ENCODE peak calls at places on chromosomes 13 and 19, in six cellular contexts. O is upper lobe of left lung, N is lower leg skin, F is ovary, Q is A549, U is prostate gland. K is an unnamed sample.

GRCh38 chr13:22047082-22047784 is 376.4 kb downstream of the FGF9 start:
- DNase-seq in O (no peak), N (no peak), F (no peak), Q (no peak), U (no peak), K (no peak)

GRCh38 chr19:888615-889385 is 4.2 kb downstream of the MED16 start:
- DNase-seq in O (no peak), N (no peak), F (no peak), Q (no peak), U (no peak), K (no peak)

GRCh38 chr19:6610934-6611370 is 20.0 kb upstream of the CD70 start:
- DNase-seq in O (no peak), N (no peak), F (no peak), Q (peak), U (no peak), K (no peak)

GRCh38 chr13:112028481-112028880 is 38.5 kb upstream of the SOX1 start:
- DNase-seq in O (no peak), N (no peak), F (no peak), Q (no peak), U (no peak), K (no peak)

GRCh38 chr19:13143135-13143534 is 7.0 kb downstream of the STX10 start:
- DNase-seq in O (no peak), N (no peak), F (no peak), Q (peak), U (no peak), K (no peak)

GRCh38 chr13:101985321-101985720 is 416.5 kb downstream of the FGF14 start:
- DNase-seq in O (no peak), N (no peak), F (no peak), Q (no peak), U (no peak), K (no peak)

GRCh38 chr13:30031488-30031887 is 181.1 kb upstream of the UBL3 start:
- DNase-seq in O (no peak), N (no peak), F (no peak), Q (no peak), U (no peak), K (no peak)

GRCh38 chr19:13005861-13006370 is 10.6 kb downstream of the NFIX start:
- DNase-seq in O (peak), N (no peak), F (no peak), Q (no peak), U (no peak), K (no peak)

GRCh38 chr19:5572556-5573286 is 5.0 kb upstream of the TINCR start:
- DNase-seq in O (no peak), N (no peak), F (no peak), Q (peak), U (no peak), K (no peak)

GRCh38 chr13:43877788-43878187 is 1.8 kb downstream of the CCDC122 start:
- DNase-seq in O (no peak), N (no peak), F (no peak), Q (no peak), U (no peak), K (no peak)

GRCh38 chr13:34174671-34175145 is 356.8 kb downstream of the RFC3 start:
- DNase-seq in O (no peak), N (no peak), F (no peak), Q (peak), U (no peak), K (no peak)

GRCh38 chr13:73274147-73274546 is 215.3 kb downstream of the KLF5 start:
- DNase-seq in O (no peak), N (no peak), F (no peak), Q (no peak), U (no peak), K (no peak)

GRCh38 chr13:110302154-110302553 is 4.8 kb downstream of the COL4A1 start:
- DNase-seq in O (no peak), N (no peak), F (peak), Q (no peak), U (no peak), K (no peak)

GRCh38 chr13:111177803-111178389 is 62.8 kb downstream of the ARHGEF7 start:
- DNase-seq in O (no peak), N (no peak), F (no peak), Q (no peak), U (no peak), K (no peak)

GRCh38 chr13:101552797-101553196 is 100.3 kb downstream of the ITGBL1 start:
- DNase-seq in O (no peak), N (no peak), F (no peak), Q (no peak), U (no peak), K (no peak)

GRCh38 chr19:38704488-38705026 is 39.7 kb downstream of the CAPN12 start:
- DNase-seq in O (no peak), N (no peak), F (no peak), Q (no peak), U (no peak), K (no peak)

GRCh38 chr13:27037571-27037970 is 134.0 kb downstream of the USP12 start:
- DNase-seq in O (no peak), N (no peak), F (no peak), Q (no peak), U (no peak), K (no peak)

GRCh38 chr13:88707652-88708051 is 1036.5 kb downstream of the SLITRK5 start:
- DNase-seq in O (no peak), N (no peak), F (no peak), Q (no peak), U (no peak), K (no peak)

GRCh38 chr13:88701551-88701950 is 1030.4 kb downstream of the SLITRK5 start:
- DNase-seq in O (no peak), N (no peak), F (no peak), Q (no peak), U (no peak), K (no peak)

DNA sequence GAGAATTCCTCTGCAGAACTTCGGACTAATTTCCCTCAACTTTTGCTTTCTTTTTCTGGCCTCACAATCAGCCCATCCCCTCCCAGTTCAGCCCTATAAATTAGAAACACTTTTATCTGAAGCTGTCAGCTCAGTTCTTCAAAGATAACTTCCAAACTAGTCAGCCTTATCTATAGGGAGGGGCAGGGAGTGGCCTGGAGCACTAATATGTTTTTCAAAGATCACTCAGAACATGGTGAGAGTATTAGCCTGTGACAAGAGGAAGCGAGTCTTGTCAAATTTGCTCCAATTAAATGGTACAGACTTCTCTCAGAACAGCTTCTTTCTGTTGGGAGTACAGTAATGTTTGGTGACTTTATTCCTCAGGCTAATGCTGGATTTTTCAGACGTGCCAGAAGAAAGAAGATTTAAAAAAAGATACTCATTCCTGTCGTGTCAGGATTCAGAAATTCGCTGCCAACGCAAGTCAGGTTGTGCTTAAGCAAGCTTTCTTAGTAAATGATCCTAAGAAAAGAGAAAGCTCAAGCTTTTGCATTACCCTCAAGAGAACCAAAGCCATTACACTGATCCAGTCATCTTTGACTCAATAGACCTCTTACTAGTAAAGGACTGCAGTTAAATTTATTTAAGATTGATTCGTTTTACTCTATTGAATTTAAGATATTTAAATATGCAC is 1033.6 kb downstream of the SLITRK5 start:
- DNase-seq in O (no peak), N (no peak), F (no peak), Q (no peak), U (no peak), K (no peak)
- TF ChIP-seq POLR2A in O (no peak), N (no peak), F (no peak), Q (no peak), U (no peak), K (no peak)

GRCh38 chr13:74883834-74884233 is 598.1 kb downstream of the TBC1D4 start:
- DNase-seq in O (no peak), N (no peak), F (no peak), Q (no peak), U (no peak), K (no peak)
- TF ChIP-seq CTCF in O (no peak), N (no peak), F (no peak), Q (no peak), U (no peak), K (no peak)

DNA sequence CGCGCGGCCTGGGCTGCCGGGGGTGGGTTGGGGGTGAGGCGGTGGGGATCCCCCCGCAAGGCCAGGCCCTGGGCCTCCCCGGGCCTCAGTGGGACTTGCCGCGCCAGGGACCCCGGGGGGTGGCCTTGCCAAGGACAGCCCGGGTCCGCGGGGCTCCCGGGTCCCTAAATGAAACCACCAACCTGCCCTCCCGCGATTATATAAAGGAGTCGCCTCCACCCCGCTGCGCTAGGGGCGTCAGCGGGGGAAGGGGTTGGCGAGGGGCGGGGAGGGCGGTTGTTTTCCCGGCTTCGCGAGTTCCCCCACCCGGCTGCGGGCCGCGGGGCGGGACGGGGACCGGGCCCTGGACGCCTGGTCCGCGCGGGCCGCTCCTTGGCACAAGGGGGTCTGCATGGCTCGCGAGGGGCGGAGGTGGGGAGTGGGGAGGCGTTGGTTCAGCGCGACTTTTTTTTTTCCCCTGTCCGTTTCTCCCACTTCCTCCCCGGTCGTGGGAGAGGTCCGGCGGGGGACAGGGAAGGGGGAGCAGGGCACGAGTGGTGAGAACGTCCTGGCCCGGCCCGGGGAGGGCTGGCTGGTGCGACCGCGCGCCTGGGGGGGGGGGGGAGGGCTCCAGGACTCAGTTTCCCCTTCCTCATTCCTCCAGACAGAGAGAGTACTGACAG is 828 bp upstream of the ZBTB7A start:
- DNase-seq in O (peak), N (no peak), F (peak), Q (no peak), U (no peak), K (no peak)
- TF ChIP-seq POLR2A in O (no peak), N (no peak), F (no peak), Q (peak), U (peak), K (no peak)

GRCh38 chr13:99659234-99659633 is 158.0 kb downstream of the TM9SF2 start:
- DNase-seq in O (no peak), N (no peak), F (no peak), Q (no peak), U (no peak), K (no peak)

GRCh38 chr13:99658266-99658991 is 157.2 kb downstream of the TM9SF2 start:
- DNase-seq in O (peak), N (peak), F (peak), Q (peak), U (peak), K (peak)

GRCh38 chr13:99656843-99657506 is 155.7 kb downstream of the TM9SF2 start:
- DNase-seq in O (no peak), N (no peak), F (no peak), Q (peak), U (no peak), K (no peak)

GRCh38 chr13:99656092-99656745 is 154.9 kb downstream of the TM9SF2 start:
- DNase-seq in O (peak), N (peak), F (peak), Q (peak), U (peak), K (peak)

GRCh38 chr13:99657848-99658265 is 156.6 kb downstream of the TM9SF2 start:
- DNase-seq in O (peak), N (no peak), F (peak), Q (peak), U (no peak), K (no peak)
- TF ChIP-seq CTCF in O (no peak), N (no peak), F (no peak), Q (no peak), U (no peak), K (no peak)

DNA sequence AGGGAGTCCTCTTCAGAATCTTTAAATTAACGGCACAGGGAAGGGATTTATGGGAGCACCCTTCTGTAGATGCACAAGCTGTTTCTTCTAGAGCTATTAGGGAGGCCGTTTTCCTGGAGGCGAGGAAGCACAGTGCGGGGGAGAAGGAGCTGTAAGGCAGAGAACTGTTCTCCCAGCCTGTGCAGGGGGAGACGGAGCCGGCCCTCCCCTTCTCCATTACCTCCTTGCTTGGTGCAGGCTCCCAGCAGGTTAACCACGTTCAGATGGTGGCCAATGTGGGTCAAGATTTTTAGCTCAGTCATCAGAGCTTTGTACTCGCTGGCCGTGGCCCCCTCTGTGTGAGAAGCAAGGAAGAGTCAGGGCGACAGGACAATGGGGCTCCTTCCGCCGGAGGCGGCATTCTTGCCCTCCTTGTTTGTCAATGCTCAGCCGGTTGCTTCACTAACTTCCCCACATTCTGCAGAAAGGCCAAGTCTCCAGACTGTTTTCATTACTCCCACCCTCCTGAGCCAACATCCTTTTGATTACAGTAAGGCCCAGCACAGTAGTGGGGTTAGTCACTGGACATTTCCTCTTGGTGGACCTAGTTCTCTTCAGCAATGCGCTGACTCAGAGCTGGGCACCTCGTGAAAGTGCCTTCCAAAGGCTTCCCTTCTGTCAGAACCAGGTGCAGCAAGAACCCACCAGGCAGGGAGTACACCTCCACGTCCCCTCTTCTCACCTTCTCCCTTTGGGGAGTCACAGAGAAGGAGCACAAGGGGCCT is 165.4 kb downstream of the FLT1 start:
- DNase-seq in O (peak), N (peak), F (no peak), Q (no peak), U (no peak), K (no peak)
- TF ChIP-seq POLR2A in O (no peak), N (no peak), F (no peak), Q (no peak), U (no peak), K (no peak)

DNA sequence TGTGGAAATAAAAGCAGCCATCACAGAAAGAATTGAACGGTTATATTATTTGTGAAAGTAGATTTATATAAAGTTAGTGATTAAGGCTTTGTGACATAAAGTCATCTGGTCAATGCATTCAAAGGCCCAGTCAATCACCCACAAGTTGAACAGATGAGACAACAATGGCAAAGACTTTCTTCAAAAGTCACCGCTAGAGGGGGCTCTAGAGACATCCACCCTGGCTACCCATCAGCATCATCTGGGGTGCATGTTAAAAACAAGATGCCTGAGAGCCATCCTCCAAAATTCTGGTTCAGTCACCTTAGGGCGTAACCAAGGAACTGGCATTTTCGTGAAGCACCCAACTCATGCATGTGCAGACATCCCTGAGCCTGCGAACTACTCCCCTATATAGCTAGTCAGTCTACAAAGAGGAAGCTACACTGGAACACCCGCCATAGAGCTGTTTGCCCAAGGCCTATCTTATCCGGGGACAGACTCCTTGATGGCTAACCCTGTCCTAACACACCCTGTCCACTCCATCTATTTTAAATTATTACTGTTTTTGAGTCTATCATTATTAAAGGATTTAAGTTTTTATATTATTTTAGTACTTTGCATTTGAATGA is 970.5 kb downstream of the UQCRFS1 start:
- DNase-seq in O (no peak), N (no peak), F (no peak), Q (peak), U (peak), K (peak)
- TF ChIP-seq CTCF in O (peak), N (no peak), F (no peak), Q (peak), U (peak), K (peak)

DNA sequence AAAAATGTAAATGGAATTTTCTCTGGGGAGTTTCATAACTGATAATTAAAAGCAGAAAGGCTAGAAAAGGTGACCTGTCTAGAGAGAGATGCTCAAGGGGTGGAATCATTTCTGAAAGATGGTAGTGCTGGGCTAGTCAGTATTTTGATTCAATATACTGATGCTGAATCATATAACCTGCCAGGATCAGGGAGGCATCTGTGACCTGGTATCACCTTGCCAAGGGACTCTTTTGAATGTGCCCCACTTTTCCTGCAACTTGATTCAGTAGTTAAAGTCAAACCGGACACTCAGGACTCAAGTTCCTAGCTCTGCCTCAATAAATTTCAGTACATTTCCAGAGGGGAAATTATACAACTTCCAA is 15.8 kb downstream of the LCP1 start:
- DNase-seq in O (no peak), N (no peak), F (no peak), Q (no peak), U (no peak), K (no peak)
- TF ChIP-seq POLR2A in O (no peak), N (no peak), F (no peak), Q (no peak), U (no peak), K (no peak)

DNA sequence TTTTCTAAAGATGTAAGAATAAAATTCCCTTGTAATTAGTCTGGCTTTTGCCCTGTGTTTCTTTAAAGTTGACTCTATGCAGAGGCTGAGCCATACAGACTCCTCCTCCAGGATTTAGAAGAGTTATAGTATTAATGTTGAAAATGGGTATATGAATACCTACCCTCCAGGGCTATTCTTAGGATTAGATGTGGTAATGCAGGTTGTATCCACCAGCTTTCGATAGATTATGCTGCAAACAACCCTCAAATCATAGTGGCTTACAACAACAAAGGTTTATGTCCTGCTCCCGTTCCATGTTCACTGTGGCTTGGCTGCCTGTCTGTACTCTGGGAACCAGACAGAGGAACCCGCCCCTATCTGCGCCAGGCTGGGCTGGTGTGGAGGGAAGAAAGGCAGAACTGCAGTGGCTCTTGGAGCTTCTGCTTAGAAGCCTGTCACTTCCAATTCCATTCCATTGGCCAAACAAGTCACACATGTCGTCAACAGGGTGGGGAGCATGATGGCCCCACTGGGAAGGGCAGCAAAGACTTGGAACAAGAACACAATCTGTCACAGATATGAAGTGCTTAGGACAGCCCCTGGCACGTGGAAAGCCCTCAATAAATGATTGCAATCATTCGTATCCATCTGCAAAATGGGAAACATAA is 290.8 kb downstream of the FOXO1 start:
- DNase-seq in O (no peak), N (no peak), F (no peak), Q (no peak), U (no peak), K (peak)
- TF ChIP-seq CTCF in O (no peak), N (no peak), F (no peak), Q (no peak), U (no peak), K (no peak)

DNA sequence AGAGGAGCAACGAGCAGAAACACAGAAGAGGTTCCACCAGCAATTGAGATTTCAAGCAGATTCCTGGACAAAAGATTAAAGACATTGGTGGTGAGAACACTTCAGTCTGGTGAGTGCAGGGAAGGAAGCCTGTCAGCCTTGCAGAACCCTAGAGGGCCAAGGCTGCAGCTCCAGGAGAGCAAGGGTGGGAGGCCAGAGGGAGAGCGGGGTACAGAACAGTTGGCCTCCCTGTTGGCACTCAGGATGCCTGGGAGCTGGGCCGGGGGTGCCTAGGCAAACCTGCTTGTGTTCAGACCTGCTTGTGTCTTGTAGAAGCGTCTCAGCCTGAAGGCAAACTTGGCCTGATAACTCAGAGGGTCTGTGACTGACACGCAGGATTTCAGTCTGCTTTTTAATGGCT is 5.1 kb upstream of the LIN7B start:
- DNase-seq in O (no peak), N (no peak), F (no peak), Q (no peak), U (no peak), K (no peak)
- TF ChIP-seq POLR2A in O (no peak), N (no peak), F (no peak), Q (no peak), U (no peak), K (no peak)

K was measured in tibial nerve.